ENCODE peak calls at places on chromosomes 16 and 17, in nine cellular contexts. One of them, this sample, is unnamed.

GRCh38 chr16:83940630-83941378 is 12.2 kb upstream of the OSGIN1 start:
- DNase-seq in foreskin fibroblast: no peak
- DNase-seq in cardiac muscle cell: no peak
- DNase-seq in EL: no peak
- DNase-seq in breast epithelium: no peak
- DNase-seq in OCI-LY7: no peak
- DNase-seq in HT-29: no peak
- DNase-seq in SHP77: no peak
- DNase-seq in HCT116: no peak
- DNase-seq in this sample: no peak

GRCh38 chr16:2205104-2205966 is at the start of gene MLST8:
- DNase-seq in OCI-LY7: peak
- DNase-seq in breast epithelium: peak
- DNase-seq in cardiac muscle cell: peak
- DNase-seq in foreskin fibroblast: peak
- DNase-seq in HT-29: peak
- DNase-seq in SHP77: peak
- DNase-seq in HCT116: peak
- DNase-seq in EL: peak
- DNase-seq in this sample: peak

GRCh38 chr16:11392041-11392581 is 46.9 kb downstream of the RMI2 start:
- DNase-seq in HT-29: no peak
- DNase-seq in HCT116: no peak
- DNase-seq in foreskin fibroblast: no peak
- DNase-seq in OCI-LY7: no peak
- DNase-seq in SHP77: peak
- DNase-seq in EL: no peak
- DNase-seq in cardiac muscle cell: no peak
- DNase-seq in breast epithelium: no peak
- DNase-seq in this sample: no peak

GRCh38 chr16:84842516-84843148 is 22.8 kb downstream of the CRISPLD2 start:
- DNase-seq in HCT116: no peak
- DNase-seq in foreskin fibroblast: no peak
- DNase-seq in breast epithelium: peak
- DNase-seq in SHP77: no peak
- DNase-seq in cardiac muscle cell: no peak
- DNase-seq in OCI-LY7: no peak
- DNase-seq in EL: no peak
- DNase-seq in HT-29: no peak
- DNase-seq in this sample: peak

GRCh38 chr16:1983544-1984346 is at the start of gene GFER:
- DNase-seq in cardiac muscle cell: peak
- DNase-seq in EL: peak
- DNase-seq in HT-29: peak
- DNase-seq in SHP77: peak
- DNase-seq in HCT116: peak
- DNase-seq in breast epithelium: peak
- DNase-seq in foreskin fibroblast: peak
- DNase-seq in OCI-LY7: peak
- DNase-seq in this sample: peak

GRCh38 chr17:17822189-17822978 is 14.4 kb downstream of the SREBF1 start:
- DNase-seq in breast epithelium: no peak
- DNase-seq in HT-29: no peak
- DNase-seq in HCT116: no peak
- DNase-seq in OCI-LY7: no peak
- DNase-seq in EL: peak
- DNase-seq in foreskin fibroblast: peak
- DNase-seq in SHP77: no peak
- DNase-seq in cardiac muscle cell: peak
- DNase-seq in this sample: no peak

GRCh38 chr17:35630530-35631148 is 43.5 kb downstream of the AP2B1 start:
- DNase-seq in breast epithelium: no peak
- DNase-seq in foreskin fibroblast: peak
- DNase-seq in OCI-LY7: no peak
- DNase-seq in EL: peak
- DNase-seq in SHP77: no peak
- DNase-seq in cardiac muscle cell: peak
- DNase-seq in HCT116: peak
- DNase-seq in HT-29: no peak
- DNase-seq in this sample: peak

GRCh38 chr16:20314575-20314974 is 12.7 kb downstream of the GP2 start:
- DNase-seq in foreskin fibroblast: no peak
- DNase-seq in breast epithelium: no peak
- DNase-seq in cardiac muscle cell: no peak
- DNase-seq in HT-29: no peak
- DNase-seq in EL: no peak
- DNase-seq in OCI-LY7: no peak
- DNase-seq in SHP77: no peak
- DNase-seq in HCT116: no peak
- DNase-seq in this sample: no peak

GRCh38 chr17:44599298-44600175 is 42.3 kb downstream of the FZD2 start:
- DNase-seq in SHP77: no peak
- DNase-seq in foreskin fibroblast: peak
- DNase-seq in OCI-LY7: no peak
- DNase-seq in breast epithelium: peak
- DNase-seq in EL: peak
- DNase-seq in HCT116: no peak
- DNase-seq in cardiac muscle cell: peak
- DNase-seq in HT-29: no peak
- DNase-seq in this sample: peak